ENCODE peak calls at places on chromosomes 1 and 21, in five cellular contexts. C is HS-5, W is RWPE1, L is colonic mucosa, X is Caki2. O is an unnamed sample.

GRCh38 chr1:47262787-47263413 is 30.9 kb upstream of the TAL1 start:
- DNase-seq in W (peak; percentile 45), L (peak; percentile 60), C (no peak), X (peak; percentile 38), O (no peak)

GRCh38 chr1:109659997-109660755 is 4.3 kb downstream of the GSTM4 start:
- DNase-seq in C (no peak), W (no peak), L (no peak), X (peak; percentile 23), O (no peak)

GRCh38 chr1:14292533-14292932 is 306.0 kb upstream of the KAZN start:
- DNase-seq in C (no peak), X (no peak), W (no peak), L (no peak), O (no peak)

GRCh38 chr1:180311011-180311730 is 81.1 kb downstream of the LHX4 start:
- DNase-seq in C (peak; percentile 28), X (no peak), L (no peak), W (no peak), O (no peak)

GRCh38 chr1:84156210-84156621 is 12.1 kb downstream of the PRKACB start:
- DNase-seq in C (peak; percentile 58), L (no peak), W (peak; percentile 74), X (peak; percentile 89), O (no peak)

GRCh38 chr1:42035205-42035829 is 116.6 kb upstream of the HIVEP3 start:
- DNase-seq in C (no peak), L (peak; percentile 50), W (peak; percentile 70), X (peak; percentile 59), O (no peak)

GRCh38 chr1:209398330-209398991 is 185.1 kb upstream of the CAMK1G start:
- DNase-seq in X (peak; percentile 23), C (peak; percentile 80), L (no peak), W (peak; percentile 88), O (no peak)

GRCh38 chr1:201597551-201598230 is 58.8 kb downstream of the NAV1 start:
- DNase-seq in W (peak; percentile 77), L (peak; percentile 90), C (no peak), X (peak; percentile 84), O (no peak)

GRCh38 chr1:197725044-197725443 is 50.2 kb downstream of the DENND1B start:
- DNase-seq in W (no peak), C (no peak), L (no peak), X (no peak), O (no peak)

GRCh38 chr1:247297263-247298123 is 34.2 kb downstream of the ZNF496 start:
- DNase-seq in C (no peak), X (no peak), W (no peak), L (peak; percentile 32), O (no peak)

GRCh38 chr1:95396557-95396956 is 162.5 kb downstream of the RWDD3 start:
- DNase-seq in C (no peak), X (no peak), L (no peak), W (no peak), O (no peak)

GRCh38 chr1:54413295-54413694 is 7.1 kb upstream of the SSBP3 start:
- DNase-seq in C (no peak), X (no peak), W (no peak), L (peak; percentile 58), O (no peak)

GRCh38 chr1:33349081-33349759 is 28.3 kb upstream of the A3GALT2 start:
- DNase-seq in C (no peak), X (peak; percentile 19), W (no peak), L (peak; percentile 55), O (no peak)

GRCh38 chr1:2801535-2802291 is at the start of gene TTC34:
- DNase-seq in W (peak; percentile 14), C (no peak), X (no peak), L (peak; percentile 27), O (peak; percentile 69)

GRCh38 chr1:9280015-9280860 is 12.5 kb upstream of the SPSB1 start:
- DNase-seq in L (peak; percentile 68), W (peak; percentile 96), X (peak; percentile 68), C (peak; percentile 85), O (no peak)

GRCh38 chr1:99371413-99371812 is 107.1 kb downstream of the PLPPR4 start:
- DNase-seq in W (no peak), L (no peak), C (no peak), X (no peak), O (no peak)

GRCh38 chr1:31739281-31739853 is 24.8 kb downstream of the ADGRB2 start:
- DNase-seq in X (peak; percentile 51), W (peak; percentile 49), C (no peak), L (peak; percentile 70), O (no peak)

GRCh38 chr1:7784492-7785071 is 491 bp downstream of the PER3 start:
- DNase-seq in L (no peak), W (no peak), X (no peak), C (no peak), O (peak; percentile 84)

GRCh38 chr1:183191833-183192232 is 5.8 kb downstream of the LAMC2 start:
- DNase-seq in L (no peak), X (peak; percentile 30), W (peak; percentile 74), C (peak; percentile 82), O (no peak)

GRCh38 chr1:115620453-115620852 is 21.3 kb upstream of the VANGL1 start:
- DNase-seq in C (no peak), W (no peak), X (no peak), L (no peak), O (no peak)

GRCh38 chr1:18805925-18806849 is 53.3 kb downstream of the TAS1R2 start:
- DNase-seq in C (no peak), L (no peak), W (no peak), X (no peak), O (no peak)

GRCh38 chr21:17671733-17672132 is 59.0 kb upstream of the BTG3 start:
- DNase-seq in W (no peak), C (no peak), L (no peak), X (no peak), O (no peak)

GRCh38 chr1:208098758-208099157 is 145.4 kb downstream of the PLXNA2 start:
- DNase-seq in X (no peak), L (no peak), C (no peak), W (no peak), O (no peak)

GRCh38 chr1:170807432-170807831 is 127.9 kb upstream of the MROH9 start:
- DNase-seq in W (peak; percentile 22), L (no peak), C (peak; percentile 72), X (no peak), O (no peak)

GRCh38 chr1:8063298-8064068 is 37.4 kb upstream of the ERRFI1 start:
- DNase-seq in W (no peak), L (no peak), C (no peak), X (no peak), O (no peak)

GRCh38 chr1:17553970-17554369 is 14.5 kb downstream of the ARHGEF10L start:
- DNase-seq in C (peak; percentile 76), L (no peak), X (peak; percentile 85), W (peak; percentile 91), O (no peak)

O was measured in suprapubic skin.